ENCODE peak calls at places on chromosomes 11 and 22, in four cellular contexts. L, A, Y and I are unnamed samples.
A peak's percentile ranks its signal among the peaks of the same experiment; 100 is the strongest.

GRCh38 chr11:44110231-44110679 is 14.8 kb downstream of the EXT2 start:
- DNase-seq in L (no peak), A (peak; percentile 62), Y (peak; percentile 47), I (peak; percentile 74)

GRCh38 chr11:115377882-115378296 is 126.3 kb downstream of the CADM1 start:
- DNase-seq in L (no peak), Y (peak; percentile 91), A (no peak), I (no peak)

GRCh38 chr11:13329670-13330401 is 52.2 kb downstream of the BMAL1 start:
- DNase-seq in L (no peak), A (no peak), Y (no peak), I (no peak)

GRCh38 chr22:29883045-29883830 is at the start of gene MTMR3:
- DNase-seq in A (peak; percentile 78), Y (peak; percentile 73), L (peak; percentile 49), I (peak; percentile 85)

GRCh38 chr11:129905402-129905801 is 10.0 kb upstream of the NFRKB start:
- DNase-seq in Y (no peak), A (no peak), L (no peak), I (no peak)

GRCh38 chr11:88709567-88709966 is 356.2 kb downstream of the GRM5 start:
- DNase-seq in L (no peak), A (no peak), Y (no peak), I (no peak)

GRCh38 chr11:38456371-38456770 is 1858.3 kb upstream of the RAG2 start:
- DNase-seq in L (no peak), Y (no peak), A (no peak), I (no peak)

GRCh38 chr22:17734197-17734596 is 40.1 kb downstream of the BID start:
- DNase-seq in L (peak; percentile 8), A (no peak), Y (no peak), I (no peak)

GRCh38 chr11:20050551-20051333 is 109.5 kb downstream of the DBX1 start:
- DNase-seq in Y (no peak), L (no peak), A (no peak), I (no peak)

GRCh38 chr11:20990447-20990846 is 321.1 kb downstream of the NELL1 start:
- DNase-seq in A (no peak), L (no peak), Y (no peak), I (no peak)

GRCh38 chr11:83574516-83574915 is 288.3 kb upstream of the CCDC90B start:
- DNase-seq in L (no peak), Y (no peak), A (no peak), I (no peak)

GRCh38 chr22:26892401-26893033 is 235.1 kb downstream of the MIAT start:
- DNase-seq in Y (no peak), L (no peak), A (no peak), I (no peak)

GRCh38 chr11:30422389-30422788 is 99.5 kb downstream of the ARL14EP start:
- DNase-seq in L (no peak), A (no peak), Y (no peak), I (no peak)

GRCh38 chr11:116558504-116559252 is 214.1 kb downstream of the BUD13 start:
- DNase-seq in Y (no peak), L (no peak), A (no peak), I (no peak)

GRCh38 chr22:46336119-46337078 is 885 bp downstream of the TRMU start:
- DNase-seq in Y (peak; percentile 20), A (peak; percentile 59), L (no peak), I (no peak)

GRCh38 chr11:68958211-68958610 is 22.6 kb downstream of the MRGPRD start:
- DNase-seq in L (no peak), Y (no peak), A (no peak), I (no peak)

GRCh38 chr11:61019037-61019817 is 47.7 kb downstream of the CD6 start:
- DNase-seq in Y (no peak), A (no peak), L (no peak), I (no peak)

GRCh38 chr11:17351171-17351509 is 460 bp upstream of the NCR3LG1 start:
- DNase-seq in Y (no peak), L (no peak), A (no peak), I (no peak)

GRCh38 chr22:38298312-38299000 is 18.8 kb downstream of the CSNK1E start:
- DNase-seq in L (no peak), Y (no peak), A (no peak), I (peak; percentile 73)

GRCh38 chr11:65792456-65792855 is 5.6 kb downstream of the OVOL1 start:
- DNase-seq in Y (no peak), A (no peak), L (no peak), I (no peak)

GRCh38 chr11:99234534-99234933 is 213.8 kb downstream of the CNTN5 start:
- DNase-seq in L (no peak), Y (no peak), A (no peak), I (no peak)

GRCh38 chr11:85748455-85748891 is 62.5 kb downstream of the SYTL2 start:
- DNase-seq in Y (no peak), L (no peak), A (no peak), I (no peak)

GRCh38 chr11:111878385-111878765 is 590 bp downstream of the FDXACB1 start:
- DNase-seq in Y (no peak), L (no peak), A (no peak), I (no peak)

GRCh38 chr11:73281201-73281741 is 9.1 kb downstream of the P2RY6 start:
- DNase-seq in A (no peak), L (no peak), Y (no peak), I (no peak)

GRCh38 chr11:64384981-64385952 is 26.3 kb downstream of the RPS6KA4 start:
- DNase-seq in L (no peak), A (no peak), Y (no peak), I (no peak)

GRCh38 chr11:69388210-69388609 is 93.3 kb upstream of the LINC01488 start:
- DNase-seq in Y (no peak), A (no peak), L (no peak), I (no peak)

GRCh38 chr11:100791873-100792272 is 104.8 kb downstream of the ARHGAP42 start:
- DNase-seq in A (no peak), L (no peak), Y (no peak), I (no peak)

GRCh38 chr22:27636716-27637503 is 164.6 kb downstream of the MN1 start:
- DNase-seq in L (no peak), Y (no peak), A (no peak), I (no peak)

GRCh38 chr11:46948378-46949131 is 12.0 kb downstream of the CSTPP1 start:
- DNase-seq in A (no peak), Y (no peak), L (no peak), I (peak; percentile 49)

GRCh38 chr11:64535811-64536210 is 55.2 kb upstream of the SLC22A12 start:
- DNase-seq in A (no peak), L (no peak), Y (no peak), I (no peak)

GRCh38 chr11:116544721-116545120 is 228.1 kb downstream of the BUD13 start:
- DNase-seq in Y (no peak), A (no peak), L (no peak), I (no peak)

GRCh38 chr11:1230121-1230455 is 7.2 kb downstream of the MUC5B start:
- DNase-seq in Y (no peak), L (no peak), A (no peak), I (no peak)

GRCh38 chr11:126467046-126467370 is 111.5 kb downstream of the ST3GAL4 start:
- DNase-seq in L (no peak), A (no peak), Y (no peak), I (no peak)

GRCh38 chr22:43921361-43921760 is 2.2 kb upstream of the PNPLA3 start:
- DNase-seq in L (no peak), A (no peak), Y (peak; percentile 44), I (no peak)

GRCh38 chr11:62505112-62505783 is 41.4 kb downstream of the AHNAK start:
- DNase-seq in A (peak; percentile 66), L (no peak), Y (no peak), I (no peak)

GRCh38 chr11:70108250-70108649 is 30.1 kb downstream of the ANO1 start:
- DNase-seq in L (no peak), A (no peak), Y (no peak), I (no peak)

GRCh38 chr11:34825670-34826383 is 90.4 kb downstream of the APIP start:
- DNase-seq in Y (peak; percentile 99), L (no peak), A (no peak), I (no peak)

GRCh38 chr11:67439321-67440228 is 2.1 kb upstream of the PTPRCAP start:
- DNase-seq in Y (peak; percentile 19), A (no peak), L (no peak), I (no peak)

DNA sequence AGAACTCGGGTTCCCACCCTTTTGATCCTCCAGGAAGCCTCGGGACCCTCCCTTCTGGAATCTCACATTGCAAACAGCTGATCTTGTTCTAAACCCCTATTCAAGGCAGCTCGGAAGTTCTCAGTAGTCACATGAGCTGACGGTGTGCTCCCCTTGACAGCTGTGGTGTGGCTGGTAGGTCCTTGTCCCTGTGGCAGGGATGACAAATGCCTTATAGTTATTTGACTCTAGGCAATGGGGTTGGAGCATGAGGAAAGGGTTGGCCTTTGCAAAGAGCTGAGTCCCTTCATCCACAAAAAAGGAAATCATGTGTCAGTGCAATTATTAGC is 23.6 kb downstream of the EIF4G2 start:
- DNase-seq in A (no peak), L (no peak), Y (no peak), I (no peak)
- TF ChIP-seq FOXM1 in A (no peak), L (no peak), Y (no peak), I (no peak)

DNA sequence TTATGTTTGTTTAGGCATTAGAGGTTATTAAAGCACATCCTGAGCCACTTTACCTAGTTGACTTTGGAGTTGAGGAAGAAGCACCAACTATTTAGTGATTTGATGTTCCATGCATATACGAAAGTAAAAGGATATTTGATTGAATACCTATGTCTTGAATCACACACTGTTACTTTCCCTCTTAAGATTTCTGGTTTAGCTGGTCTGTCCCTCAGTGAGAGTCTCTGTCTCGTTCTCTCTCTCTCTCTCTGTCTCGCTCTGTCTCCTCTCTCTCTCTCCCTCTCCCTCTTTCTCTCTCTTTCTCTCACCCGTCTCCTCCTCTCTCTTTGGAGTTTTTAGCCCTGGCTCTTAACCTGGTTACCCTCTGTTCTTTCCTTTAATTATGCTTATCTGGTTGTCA is 11.0 kb downstream of the CTNND1 start:
- DNase-seq in Y (no peak), A (no peak), L (no peak), I (no peak)
- TF ChIP-seq FOXM1 in Y (no peak), A (no peak), L (no peak), I (no peak)

DNA sequence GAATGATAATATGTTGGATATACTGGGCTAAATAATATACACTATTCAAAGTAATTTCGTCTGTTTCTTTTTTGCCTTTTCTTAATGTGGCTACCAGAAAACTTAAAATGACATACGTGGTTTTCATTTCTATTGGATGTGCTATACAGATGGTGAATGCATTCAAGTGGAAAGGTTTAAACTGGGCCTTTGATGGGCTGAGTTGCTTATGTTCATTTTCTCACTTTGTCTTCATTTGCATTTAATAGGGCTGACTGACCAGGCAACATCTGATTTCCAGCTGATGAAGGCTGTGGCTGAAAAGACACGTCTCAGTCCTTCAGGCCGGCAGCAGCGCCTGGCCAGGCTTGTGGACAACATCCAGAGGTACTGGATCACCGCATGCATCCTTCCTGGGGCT is 27.9 kb downstream of the PIWIL4 start:
- DNase-seq in L (no peak), Y (no peak), A (no peak), I (no peak)
- TF ChIP-seq FOXM1 in L (no peak), Y (no peak), A (no peak), I (no peak)

DNA sequence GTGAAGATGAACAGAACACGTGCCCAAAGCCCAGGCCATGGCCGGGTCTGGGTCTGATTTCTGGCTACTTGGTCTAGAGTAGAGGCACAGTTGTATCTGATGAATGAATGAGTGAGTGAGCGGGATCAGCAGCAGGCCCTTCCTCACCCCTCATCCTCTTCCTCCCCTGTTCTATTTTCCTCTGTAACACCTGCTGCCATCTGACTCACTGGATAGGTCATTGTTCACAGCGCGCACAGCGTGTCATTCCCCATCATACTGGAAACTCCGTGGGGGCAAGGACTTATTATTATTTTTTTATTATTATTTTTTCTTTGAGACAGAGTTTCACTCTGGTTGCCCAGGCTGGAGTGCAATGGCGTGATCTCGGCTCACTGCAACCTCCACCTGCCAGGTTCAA is 13.9 kb downstream of the NCF4 start:
- DNase-seq in A (no peak), L (no peak), Y (no peak), I (no peak)
- TF ChIP-seq FOXM1 in A (no peak), L (no peak), Y (no peak), I (no peak)

GRCh38 chr11:119643878-119644225 is 85.1 kb downstream of the NECTIN1 start:
- DNase-seq in L (no peak), Y (peak; percentile 8), A (no peak), I (no peak)
- TF ChIP-seq FOXM1 in L (no peak), Y (no peak), A (no peak), I (no peak)